ENCODE peak calls at places on chromosome 18, in six cellular contexts. Y is A549, O is H1, T is HCT116, H is HepG2, G is endothelial cell of umbilical vein. X is an unnamed sample.

GRCh38 chr18:11500153-11501122 is 109.0 kb upstream of the SLC35G4 start:
- DNase-seq in T (peak), Y (peak), H (peak), G (peak), O (no peak), X (peak)

GRCh38 chr18:76369791-76370555 is 125.1 kb downstream of the ZNF516 start:
- DNase-seq in H (no peak), O (no peak), G (no peak), T (no peak), Y (no peak), X (no peak)

GRCh38 chr18:44503854-44504253 is 176.8 kb upstream of the SETBP1 start:
- DNase-seq in T (no peak), O (no peak), H (no peak), Y (no peak), G (no peak), X (no peak)

GRCh38 chr18:13435596-13436333 is 217.2 kb downstream of the LDLRAD4 start:
- DNase-seq in O (no peak), H (no peak), G (peak), T (no peak), Y (peak), X (no peak)

GRCh38 chr18:43234889-43235288 is 42.4 kb downstream of the SYT4 start:
- DNase-seq in Y (no peak), G (no peak), T (no peak), O (no peak), H (no peak), X (no peak)

GRCh38 chr18:67217551-67218166 is 298.9 kb downstream of the DSEL start:
- DNase-seq in H (peak), O (peak), G (peak), Y (peak), T (peak), X (peak)

GRCh38 chr18:63365909-63366269 is 1.1 kb downstream of the KDSR start:
- DNase-seq in H (no peak), T (no peak), G (no peak), Y (no peak), O (no peak), X (peak)

GRCh38 chr18:73549236-73549635 is 598.4 kb downstream of the FBXO15 start:
- DNase-seq in T (no peak), H (no peak), G (no peak), Y (no peak), O (no peak), X (no peak)

GRCh38 chr18:36083729-36084128 is 16.4 kb upstream of the RPRD1A start:
- DNase-seq in Y (no peak), T (no peak), G (no peak), H (no peak), O (no peak), X (no peak)

GRCh38 chr18:45874501-45875184 is 49.2 kb downstream of the SIGLEC15 start:
- DNase-seq in Y (no peak), T (no peak), H (no peak), G (no peak), O (no peak), X (peak)

DNA sequence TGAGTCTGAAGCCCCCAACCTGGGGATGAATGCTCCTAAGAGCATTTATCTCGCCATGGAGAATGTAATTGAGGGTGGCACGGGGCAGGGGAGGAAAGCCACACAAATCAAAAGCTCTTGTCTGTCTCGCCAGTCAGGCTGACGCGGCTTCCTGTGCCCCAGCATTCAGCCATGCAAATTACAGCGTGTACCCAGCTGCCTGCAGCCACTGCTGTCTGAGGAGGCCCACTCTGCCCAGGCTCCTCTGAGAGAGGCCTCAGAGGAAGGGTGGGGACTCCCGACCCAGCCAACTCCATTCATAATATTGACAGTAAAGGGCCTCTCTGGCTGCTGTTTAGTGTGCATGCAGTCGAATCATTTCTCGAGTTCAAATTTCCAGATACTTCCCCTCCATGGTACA is 22.0 kb downstream of the SMAD7 start:
- DNase-seq in T (no peak), G (peak), Y (no peak), H (peak), O (no peak), X (peak)
- TF ChIP-seq MAX in T (no peak), G (no peak), Y (no peak), H (peak), O (no peak), X (no peak)

GRCh38 chr18:70709720-70710119 is 420.9 kb downstream of the SOCS6 start:
- DNase-seq in H (no peak), T (no peak), Y (no peak), G (no peak), O (no peak), X (no peak)
- TF ChIP-seq CTCF in H (no peak), T (no peak), Y (no peak), G (no peak), O (no peak), X (no peak)

GRCh38 chr18:79789091-79789891 is 8.4 kb upstream of the KCNG2 start:
- DNase-seq in G (no peak), O (peak), H (no peak), T (no peak), Y (no peak), X (no peak)
- TF ChIP-seq MAX in G (no peak), O (no peak), H (no peak), T (no peak), Y (no peak), X (no peak)

GRCh38 chr18:2906522-2907458 is 60.0 kb downstream of the EMILIN2 start:
- DNase-seq in Y (peak), H (peak), O (peak), T (no peak), G (peak), X (peak)
- TF ChIP-seq CTCF in Y (peak), H (no peak), O (no peak), T (peak), G (peak), X (no peak)

GRCh38 chr18:10139783-10140410 is 226.1 kb downstream of the VAPA start:
- DNase-seq in Y (peak), T (no peak), G (no peak), O (peak), H (no peak), X (peak)
- TF ChIP-seq MAX in Y (no peak), T (no peak), G (no peak), O (no peak), H (no peak), X (no peak)